ENCODE peak calls at places on chromosomes 12 and 14, in five cellular contexts. One of them, this sample, is unnamed.

GRCh38 chr14:31700282-31701074 is 139.3 kb downstream of the NUBPL start:
- DNase-seq in posterior vena cava: no peak
- DNase-seq in EH: no peak
- DNase-seq in PC-9: no peak
- DNase-seq in activated CD4-positive, alpha-beta memory T cell treated with anti-CD3 and anti-CD28 coated beads, Interleukin-2, amount 10 ng/mL, durations not matched to agents 7 days and 5 days: no peak
- DNase-seq in this sample: no peak

GRCh38 chr14:103561381-103562134 is 899 bp downstream of the BAG5 start:
- DNase-seq in posterior vena cava: peak; percentile 88
- DNase-seq in EH: peak; percentile 59
- DNase-seq in PC-9: peak; percentile 89
- DNase-seq in activated CD4-positive, alpha-beta memory T cell treated with anti-CD3 and anti-CD28 coated beads, Interleukin-2, amount 10 ng/mL, durations not matched to agents 7 days and 5 days: peak; percentile 64
- DNase-seq in this sample: peak; percentile 95

GRCh38 chr14:88831285-88831684 is 6.8 kb downstream of the TTC8 start:
- DNase-seq in posterior vena cava: no peak
- DNase-seq in EH: peak; percentile 81
- DNase-seq in PC-9: peak; percentile 41
- DNase-seq in activated CD4-positive, alpha-beta memory T cell treated with anti-CD3 and anti-CD28 coated beads, Interleukin-2, amount 10 ng/mL, durations not matched to agents 7 days and 5 days: no peak
- DNase-seq in this sample: peak; percentile 75

GRCh38 chr12:130628304-130628703 is 87.8 kb downstream of the RIMBP2 start:
- DNase-seq in posterior vena cava: no peak
- DNase-seq in EH: no peak
- DNase-seq in PC-9: no peak
- DNase-seq in activated CD4-positive, alpha-beta memory T cell treated with anti-CD3 and anti-CD28 coated beads, Interleukin-2, amount 10 ng/mL, durations not matched to agents 7 days and 5 days: no peak
- DNase-seq in this sample: no peak

GRCh38 chr12:88889326-88890110 is 309.2 kb upstream of the KITLG start:
- DNase-seq in posterior vena cava: no peak
- DNase-seq in EH: peak; percentile 35
- DNase-seq in PC-9: no peak
- DNase-seq in activated CD4-positive, alpha-beta memory T cell treated with anti-CD3 and anti-CD28 coated beads, Interleukin-2, amount 10 ng/mL, durations not matched to agents 7 days and 5 days: no peak
- DNase-seq in this sample: no peak

GRCh38 chr14:66624319-66624937 is 116.5 kb downstream of the GPHN start:
- DNase-seq in posterior vena cava: no peak
- DNase-seq in EH: peak; percentile 72
- DNase-seq in PC-9: no peak
- DNase-seq in activated CD4-positive, alpha-beta memory T cell treated with anti-CD3 and anti-CD28 coated beads, Interleukin-2, amount 10 ng/mL, durations not matched to agents 7 days and 5 days: peak; percentile 43
- DNase-seq in this sample: peak; percentile 63

GRCh38 chr14:36452850-36453249 is 67.2 kb downstream of the NKX2-1 start:
- DNase-seq in posterior vena cava: no peak
- DNase-seq in EH: no peak
- DNase-seq in PC-9: no peak
- DNase-seq in activated CD4-positive, alpha-beta memory T cell treated with anti-CD3 and anti-CD28 coated beads, Interleukin-2, amount 10 ng/mL, durations not matched to agents 7 days and 5 days: no peak
- DNase-seq in this sample: no peak

GRCh38 chr12:66393890-66394289 is 91.6 kb downstream of the HELB start:
- DNase-seq in posterior vena cava: no peak
- DNase-seq in EH: no peak
- DNase-seq in PC-9: no peak
- DNase-seq in activated CD4-positive, alpha-beta memory T cell treated with anti-CD3 and anti-CD28 coated beads, Interleukin-2, amount 10 ng/mL, durations not matched to agents 7 days and 5 days: no peak
- DNase-seq in this sample: no peak

GRCh38 chr12:89648211-89648930 is 60.3 kb downstream of the ATP2B1 start:
- DNase-seq in posterior vena cava: no peak
- DNase-seq in EH: peak; percentile 46
- DNase-seq in PC-9: no peak
- DNase-seq in activated CD4-positive, alpha-beta memory T cell treated with anti-CD3 and anti-CD28 coated beads, Interleukin-2, amount 10 ng/mL, durations not matched to agents 7 days and 5 days: no peak
- DNase-seq in this sample: no peak

GRCh38 chr14:50875359-50876090 is 3.7 kb downstream of the ABHD12B start:
- DNase-seq in posterior vena cava: no peak
- DNase-seq in EH: peak; percentile 26
- DNase-seq in PC-9: no peak
- DNase-seq in activated CD4-positive, alpha-beta memory T cell treated with anti-CD3 and anti-CD28 coated beads, Interleukin-2, amount 10 ng/mL, durations not matched to agents 7 days and 5 days: peak; percentile 64
- DNase-seq in this sample: peak; percentile 94

GRCh38 chr14:79543966-79544365 is 667.3 kb downstream of the DIO2 start:
- DNase-seq in posterior vena cava: no peak
- DNase-seq in EH: peak; percentile 65
- DNase-seq in PC-9: no peak
- DNase-seq in activated CD4-positive, alpha-beta memory T cell treated with anti-CD3 and anti-CD28 coated beads, Interleukin-2, amount 10 ng/mL, durations not matched to agents 7 days and 5 days: no peak
- DNase-seq in this sample: no peak

GRCh38 chr12:117377758-117378157 is 16.3 kb upstream of the NOS1 start:
- DNase-seq in posterior vena cava: no peak
- DNase-seq in EH: no peak
- DNase-seq in PC-9: no peak
- DNase-seq in activated CD4-positive, alpha-beta memory T cell treated with anti-CD3 and anti-CD28 coated beads, Interleukin-2, amount 10 ng/mL, durations not matched to agents 7 days and 5 days: no peak
- DNase-seq in this sample: no peak

GRCh38 chr14:27427796-27428195 is 830.0 kb upstream of the NOVA1 start:
- DNase-seq in posterior vena cava: no peak
- DNase-seq in EH: no peak
- DNase-seq in PC-9: peak; percentile 36
- DNase-seq in activated CD4-positive, alpha-beta memory T cell treated with anti-CD3 and anti-CD28 coated beads, Interleukin-2, amount 10 ng/mL, durations not matched to agents 7 days and 5 days: no peak
- DNase-seq in this sample: no peak

GRCh38 chr14:91728616-91729183 is 3.2 kb downstream of the CATSPERB start:
- DNase-seq in posterior vena cava: no peak
- DNase-seq in EH: peak; percentile 6
- DNase-seq in PC-9: no peak
- DNase-seq in activated CD4-positive, alpha-beta memory T cell treated with anti-CD3 and anti-CD28 coated beads, Interleukin-2, amount 10 ng/mL, durations not matched to agents 7 days and 5 days: no peak
- DNase-seq in this sample: peak; percentile 85

GRCh38 chr14:52356025-52356424 is 41.9 kb downstream of the PTGER2 start:
- DNase-seq in posterior vena cava: no peak
- DNase-seq in EH: no peak
- DNase-seq in PC-9: no peak
- DNase-seq in activated CD4-positive, alpha-beta memory T cell treated with anti-CD3 and anti-CD28 coated beads, Interleukin-2, amount 10 ng/mL, durations not matched to agents 7 days and 5 days: no peak
- DNase-seq in this sample: no peak

GRCh38 chr12:78530065-78530765 is 334.4 kb upstream of the SYT1 start:
- DNase-seq in posterior vena cava: no peak
- DNase-seq in EH: no peak
- DNase-seq in PC-9: no peak
- DNase-seq in activated CD4-positive, alpha-beta memory T cell treated with anti-CD3 and anti-CD28 coated beads, Interleukin-2, amount 10 ng/mL, durations not matched to agents 7 days and 5 days: no peak
- DNase-seq in this sample: no peak

GRCh38 chr12:103441437-103442186 is 54.2 kb downstream of the C12orf42 start:
- DNase-seq in posterior vena cava: no peak
- DNase-seq in EH: no peak
- DNase-seq in PC-9: no peak
- DNase-seq in activated CD4-positive, alpha-beta memory T cell treated with anti-CD3 and anti-CD28 coated beads, Interleukin-2, amount 10 ng/mL, durations not matched to agents 7 days and 5 days: peak; percentile 47
- DNase-seq in this sample: no peak

GRCh38 chr12:90953956-90954421 is 987 bp downstream of the CCER1 start:
- DNase-seq in posterior vena cava: peak; percentile 77
- DNase-seq in EH: no peak
- DNase-seq in PC-9: no peak
- DNase-seq in activated CD4-positive, alpha-beta memory T cell treated with anti-CD3 and anti-CD28 coated beads, Interleukin-2, amount 10 ng/mL, durations not matched to agents 7 days and 5 days: no peak
- DNase-seq in this sample: peak; percentile 50

GRCh38 chr14:94397899-94398479 is 9.6 kb upstream of the SERPINA1 start:
- DNase-seq in posterior vena cava: no peak
- DNase-seq in EH: no peak
- DNase-seq in PC-9: no peak
- DNase-seq in activated CD4-positive, alpha-beta memory T cell treated with anti-CD3 and anti-CD28 coated beads, Interleukin-2, amount 10 ng/mL, durations not matched to agents 7 days and 5 days: no peak
- DNase-seq in this sample: no peak

GRCh38 chr12:27193854-27194544 is 50.1 kb upstream of the STK38L start:
- DNase-seq in posterior vena cava: peak; percentile 87
- DNase-seq in EH: peak; percentile 96
- DNase-seq in PC-9: no peak
- DNase-seq in activated CD4-positive, alpha-beta memory T cell treated with anti-CD3 and anti-CD28 coated beads, Interleukin-2, amount 10 ng/mL, durations not matched to agents 7 days and 5 days: no peak
- DNase-seq in this sample: peak; percentile 73

GRCh38 chr14:97757491-97757890 is 960.3 kb downstream of the VRK1 start:
- DNase-seq in posterior vena cava: no peak
- DNase-seq in EH: no peak
- DNase-seq in PC-9: no peak
- DNase-seq in activated CD4-positive, alpha-beta memory T cell treated with anti-CD3 and anti-CD28 coated beads, Interleukin-2, amount 10 ng/mL, durations not matched to agents 7 days and 5 days: no peak
- DNase-seq in this sample: no peak

GRCh38 chr14:61489932-61490331 is 168.6 kb downstream of the PRKCH start:
- DNase-seq in posterior vena cava: peak; percentile 88
- DNase-seq in EH: no peak
- DNase-seq in PC-9: peak; percentile 63
- DNase-seq in activated CD4-positive, alpha-beta memory T cell treated with anti-CD3 and anti-CD28 coated beads, Interleukin-2, amount 10 ng/mL, durations not matched to agents 7 days and 5 days: no peak
- DNase-seq in this sample: no peak

GRCh38 chr12:102220736-102221135 is 23.1 kb upstream of the PMCH start:
- DNase-seq in posterior vena cava: no peak
- DNase-seq in EH: no peak
- DNase-seq in PC-9: no peak
- DNase-seq in activated CD4-positive, alpha-beta memory T cell treated with anti-CD3 and anti-CD28 coated beads, Interleukin-2, amount 10 ng/mL, durations not matched to agents 7 days and 5 days: no peak
- DNase-seq in this sample: no peak

GRCh38 chr12:58917699-58918334 is 2.5 kb downstream of the LRIG3 start:
- DNase-seq in posterior vena cava: no peak
- DNase-seq in EH: peak; percentile 56
- DNase-seq in PC-9: no peak
- DNase-seq in activated CD4-positive, alpha-beta memory T cell treated with anti-CD3 and anti-CD28 coated beads, Interleukin-2, amount 10 ng/mL, durations not matched to agents 7 days and 5 days: no peak
- DNase-seq in this sample: no peak

GRCh38 chr12:22787557-22787956 is 162.6 kb downstream of the ETNK1 start:
- DNase-seq in posterior vena cava: no peak
- DNase-seq in EH: no peak
- DNase-seq in PC-9: no peak
- DNase-seq in activated CD4-positive, alpha-beta memory T cell treated with anti-CD3 and anti-CD28 coated beads, Interleukin-2, amount 10 ng/mL, durations not matched to agents 7 days and 5 days: no peak
- DNase-seq in this sample: no peak

GRCh38 chr12:51915951-51916350 is 8.6 kb downstream of the ACVRL1 start:
- DNase-seq in posterior vena cava: peak; percentile 67
- DNase-seq in EH: no peak
- DNase-seq in PC-9: no peak
- DNase-seq in activated CD4-positive, alpha-beta memory T cell treated with anti-CD3 and anti-CD28 coated beads, Interleukin-2, amount 10 ng/mL, durations not matched to agents 7 days and 5 days: no peak
- DNase-seq in this sample: no peak

GRCh38 chr14:98189521-98189920 is 1082.5 kb downstream of the BCL11B start:
- DNase-seq in posterior vena cava: no peak
- DNase-seq in EH: no peak
- DNase-seq in PC-9: no peak
- DNase-seq in activated CD4-positive, alpha-beta memory T cell treated with anti-CD3 and anti-CD28 coated beads, Interleukin-2, amount 10 ng/mL, durations not matched to agents 7 days and 5 days: peak; percentile 74
- DNase-seq in this sample: no peak

GRCh38 chr12:43742106-43742505 is 16.5 kb downstream of the PUS7L start:
- DNase-seq in posterior vena cava: no peak
- DNase-seq in EH: peak; percentile 87
- DNase-seq in PC-9: peak; percentile 39
- DNase-seq in activated CD4-positive, alpha-beta memory T cell treated with anti-CD3 and anti-CD28 coated beads, Interleukin-2, amount 10 ng/mL, durations not matched to agents 7 days and 5 days: no peak
- DNase-seq in this sample: peak; percentile 65

GRCh38 chr12:127613056-127613455 is 653.9 kb upstream of the TMEM132C start:
- DNase-seq in posterior vena cava: no peak
- DNase-seq in EH: no peak
- DNase-seq in PC-9: no peak
- DNase-seq in activated CD4-positive, alpha-beta memory T cell treated with anti-CD3 and anti-CD28 coated beads, Interleukin-2, amount 10 ng/mL, durations not matched to agents 7 days and 5 days: no peak
- DNase-seq in this sample: no peak